ENCODE peak calls at places on chromosomes 7 and 10, in four cellular contexts. O is foreskin fibroblast, X is right atrium auricular region, E is GM10248. Z is an unnamed sample.

GRCh38 chr10:131979821-131980270 is 1.9 kb downstream of the BNIP3 start:
- DNase-seq in O (no peak), X (no peak), E (no peak), Z (peak)

GRCh38 chr7:3482147-3482921 is 181.3 kb downstream of the SDK1 start:
- DNase-seq in O (no peak), X (no peak), E (no peak), Z (no peak)

GRCh38 chr10:86265877-86266259 is 100.7 kb downstream of the GRID1 start:
- DNase-seq in O (no peak), X (no peak), E (no peak), Z (peak)

GRCh38 chr10:132899751-132900065 is 42.7 kb downstream of the CFAP46 start:
- DNase-seq in O (no peak), X (no peak), E (no peak), Z (peak)

GRCh38 chr10:95389176-95389575 is 98.4 kb upstream of the PDLIM1 start:
- DNase-seq in O (no peak), X (no peak), E (no peak), Z (no peak)

GRCh38 chr10:82668266-82668665 is 793.3 kb downstream of the NRG3 start:
- DNase-seq in O (peak), X (no peak), E (no peak), Z (no peak)

GRCh38 chr10:22022257-22023051 is 18.9 kb upstream of the DNAJC1 start:
- DNase-seq in O (no peak), X (peak), E (no peak), Z (no peak)

GRCh38 chr10:120460776-120461175 is 3.7 kb downstream of the PLPP4 start:
- DNase-seq in O (peak), X (no peak), E (no peak), Z (no peak)

GRCh38 chr10:42962902-42963231 is 114.0 kb upstream of the RET start:
- DNase-seq in O (no peak), X (peak), E (no peak), Z (no peak)

GRCh38 chr10:65194131-65194530 is 1672.9 kb downstream of the REEP3 start:
- DNase-seq in O (no peak), X (no peak), E (no peak), Z (no peak)

GRCh38 chr7:151566897-151567320 is 47.2 kb upstream of the RHEB start:
- DNase-seq in O (peak), X (no peak), E (no peak), Z (no peak)

GRCh38 chr10:6089334-6090219 is 743 bp downstream of the RBM17 start:
- DNase-seq in O (no peak), X (no peak), E (no peak), Z (peak)

GRCh38 chr10:10533417-10533816 is 484.3 kb upstream of the CELF2 start:
- DNase-seq in O (peak), X (no peak), E (no peak), Z (no peak)

GRCh38 chr7:107933386-107934013 is 42.5 kb downstream of the DLD start:
- DNase-seq in O (no peak), X (no peak), E (no peak), Z (no peak)

GRCh38 chr7:152203095-152203494 is 177.6 kb downstream of the GALNT11 start:
- DNase-seq in O (no peak), X (no peak), E (no peak), Z (no peak)

GRCh38 chr7:141246426-141246825 is 172.6 kb downstream of the TMEM178B start:
- DNase-seq in O (no peak), X (no peak), E (no peak), Z (no peak)

GRCh38 chr10:84423729-84424128 is 95.3 kb downstream of the CCSER2 start:
- DNase-seq in O (no peak), X (no peak), E (no peak), Z (no peak)

GRCh38 chr10:110684800-110685446 is 40.8 kb downstream of the RBM20 start:
- DNase-seq in O (peak), X (no peak), E (no peak), Z (no peak)

GRCh38 chr7:333399-333776 is 43.4 kb downstream of the FOXL3 start:
- DNase-seq in O (no peak), X (peak), E (no peak), Z (no peak)

GRCh38 chr7:157963526-157963925 is 624.1 kb downstream of the PTPRN2 start:
- DNase-seq in O (no peak), X (no peak), E (no peak), Z (peak)

GRCh38 chr7:95906871-95907270 is 134.5 kb downstream of the DYNC1I1 start:
- DNase-seq in O (no peak), X (no peak), E (no peak), Z (no peak)

GRCh38 chr10:108348215-108348614 is 1183.7 kb upstream of the SORCS1 start:
- DNase-seq in O (no peak), X (no peak), E (no peak), Z (no peak)

GRCh38 chr7:88546808-88547207 is 212.7 kb upstream of the ZNF804B start:
- DNase-seq in O (peak), X (no peak), E (peak), Z (no peak)

GRCh38 chr7:103870664-103871063 is 118.8 kb downstream of the RELN start:
- DNase-seq in O (no peak), X (no peak), E (no peak), Z (no peak)

GRCh38 chr7:46630031-46630430 is 709.0 kb upstream of the IGFBP3 start:
- DNase-seq in O (peak), X (no peak), E (no peak), Z (no peak)

GRCh38 chr10:61399386-61399785 is 53.8 kb downstream of the TMEM26 start:
- DNase-seq in O (no peak), X (no peak), E (no peak), Z (no peak)

GRCh38 chr10:62379394-62379793 is 5.2 kb downstream of the ZNF365 start:
- DNase-seq in O (no peak), X (no peak), E (no peak), Z (no peak)

GRCh38 chr10:71064413-71065118 is 147.8 kb upstream of the UNC5B start:
- DNase-seq in O (no peak), X (no peak), E (no peak), Z (no peak)

GRCh38 chr7:137829337-137829992 is 17.3 kb downstream of the DGKI start:
- DNase-seq in O (no peak), X (no peak), E (no peak), Z (no peak)

GRCh38 chr7:956031-956430 is 1.6 kb upstream of the ADAP1 start:
- DNase-seq in O (no peak), X (no peak), E (no peak), Z (peak)

GRCh38 chr10:97117372-97117771 is 68.4 kb downstream of the SLIT1 start:
- DNase-seq in O (no peak), X (no peak), E (no peak), Z (no peak)

GRCh38 chr10:47288916-47289495 is 11.0 kb upstream of the GDF10 start:
- DNase-seq in O (no peak), X (peak), E (no peak), Z (peak)

GRCh38 chr10:14670551-14671240 is 104.0 kb downstream of the FAM107B start:
- DNase-seq in O (no peak), X (no peak), E (no peak), Z (no peak)

GRCh38 chr7:151428393-151429231 is 11.3 kb downstream of the CRYGN start:
- DNase-seq in O (no peak), X (no peak), E (no peak), Z (peak)

DNA sequence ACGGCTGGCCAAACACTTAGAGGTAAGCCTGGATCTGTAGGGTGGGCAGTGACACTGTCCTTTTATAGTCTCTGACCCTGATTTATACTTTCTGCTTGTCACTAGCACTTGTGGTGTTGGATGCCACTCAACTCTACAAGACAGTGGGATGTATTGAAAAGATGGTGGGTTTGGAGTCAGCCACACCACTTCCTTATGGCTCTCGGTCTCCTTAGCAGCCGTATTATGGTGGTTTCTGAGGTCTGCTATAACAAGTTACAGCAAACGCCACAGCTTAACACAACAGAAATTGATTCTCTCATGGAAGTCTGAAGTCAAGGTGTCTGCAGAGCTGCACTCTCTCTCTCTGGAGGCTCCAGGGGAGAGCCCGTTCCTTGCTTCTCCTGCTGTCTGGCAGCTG is 14.7 kb downstream of the ITIH2 start:
- DNase-seq in O (no peak), X (no peak), E (no peak), Z (no peak)
- TF ChIP-seq CTCF in O (no peak), X (no peak), E (no peak), Z (no peak)

GRCh38 chr7:30139836-30140384 is 5.1 kb downstream of the MTURN start:
- DNase-seq in O (no peak), X (no peak), E (no peak), Z (no peak)
- TF ChIP-seq CTCF in O (no peak), X (no peak), E (no peak), Z (no peak)

GRCh38 chr7:106891545-106892410 is 26.7 kb downstream of the PIK3CG start:
- DNase-seq in O (no peak), X (no peak), E (no peak), Z (no peak)
- TF ChIP-seq CTCF in O (no peak), X (no peak), E (no peak), Z (no peak)

GRCh38 chr10:48444861-48445841 is 138.7 kb downstream of the MAPK8 start:
- DNase-seq in O (no peak), X (peak), E (peak), Z (peak)
- TF ChIP-seq CTCF in O (no peak), X (no peak), E (no peak), Z (no peak)

DNA sequence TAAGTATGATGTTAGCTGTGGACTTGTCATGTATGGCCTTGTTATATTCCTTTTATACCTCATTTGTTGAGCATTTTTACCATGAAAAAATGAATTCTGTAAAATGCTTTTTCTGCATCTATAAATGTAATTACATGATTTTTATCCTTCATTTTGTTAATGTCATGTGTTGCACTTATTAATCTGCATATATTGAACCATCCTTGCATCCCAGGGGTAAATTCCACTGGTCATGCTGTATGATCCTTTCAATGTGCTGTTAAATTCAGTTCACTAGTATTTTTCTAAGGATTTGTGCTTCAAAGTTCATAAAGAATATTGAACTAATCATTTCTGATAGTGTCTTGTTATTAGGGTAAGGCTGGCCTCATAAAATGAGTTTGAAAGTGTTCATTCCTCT is 31.9 kb upstream of the AHR start:
- DNase-seq in O (no peak), X (no peak), E (no peak), Z (no peak)
- TF ChIP-seq CTCF in O (no peak), X (no peak), E (no peak), Z (no peak)

GRCh38 chr7:27161214-27161720 is 4.1 kb downstream of the HOXA9 start:
- DNase-seq in O (no peak), X (no peak), E (no peak), Z (peak)
- TF ChIP-seq CTCF in O (no peak), X (peak), E (no peak), Z (peak)

Z was measured in spleen.